ENCODE peak calls at places on chromosomes 3 and 15, in ten cellular contexts. Y is kidney epithelial cell; H is C1 segment of cervical spinal cord; G is activated T-helper 1 cell treated with anti-CD3 and anti-CD28 coated beads, Interleukin-2, amount 50 U/mL, for 16 hours; S is globus pallidus; Q is left colon; K is SW480; E is naive thymus-derived CD8-positive, alpha-beta T cell; Z is Daoy; U is HuH-7. N is an unnamed sample.

GRCh38 chr3:104005815-104006214 is 1360.9 kb upstream of the ALCAM start:
- DNase-seq in Y (no peak), H (no peak), G (no peak), S (no peak), Q (no peak), K (no peak), E (no peak), Z (no peak), U (peak; percentile 14), N (no peak)

GRCh38 chr3:169623971-169624370 is 39.5 kb downstream of the MECOM start:
- DNase-seq in Y (no peak), H (no peak), G (no peak), S (no peak), Q (no peak), K (no peak), E (no peak), Z (no peak), U (no peak), N (no peak)

GRCh38 chr3:160725326-160725725 is 30.7 kb upstream of the PPM1L start:
- DNase-seq in Y (no peak), H (no peak), G (no peak), S (no peak), Q (no peak), K (no peak), E (no peak), Z (no peak), U (no peak), N (no peak)

GRCh38 chr3:6526321-6526720 is 334.6 kb upstream of the GRM7 start:
- DNase-seq in Y (no peak), H (no peak), G (no peak), S (no peak), Q (no peak), K (peak; percentile 82), E (no peak), Z (no peak), U (no peak), N (no peak)

GRCh38 chr15:65055201-65055870 is 10.1 kb downstream of the SLC51B start:
- DNase-seq in Y (no peak), H (no peak), G (no peak), S (no peak), Q (peak; percentile 74), K (no peak), E (no peak), Z (no peak), U (peak; percentile 59), N (no peak)

GRCh38 chr3:72060447-72061034 is 275.6 kb upstream of the PROK2 start:
- DNase-seq in Y (no peak), H (no peak), G (no peak), S (no peak), Q (no peak), K (no peak), E (no peak), Z (no peak), U (no peak), N (no peak)

GRCh38 chr3:28081533-28081947 is 159.9 kb upstream of the CMC1 start:
- DNase-seq in Y (no peak), H (no peak), G (no peak), S (no peak), Q (no peak), K (no peak), E (no peak), Z (no peak), U (no peak), N (no peak)

GRCh38 chr15:91271565-91272153 is 171.6 kb downstream of the SV2B start:
- DNase-seq in Y (peak; percentile 7), H (peak; percentile 27), G (peak; percentile 29), S (peak; percentile 76), Q (no peak), K (peak; percentile 55), E (peak; percentile 55), Z (peak; percentile 60), U (peak; percentile 54), N (peak; percentile 82)

GRCh38 chr15:49686626-49687025 is 65.8 kb downstream of the DTWD1 start:
- DNase-seq in Y (no peak), H (no peak), G (no peak), S (no peak), Q (no peak), K (no peak), E (no peak), Z (no peak), U (no peak), N (no peak)

GRCh38 chr3:141410861-141411771 is 42.8 kb downstream of the ZBTB38 start:
- DNase-seq in Y (no peak), H (peak; percentile 27), G (no peak), S (peak; percentile 70), Q (no peak), K (no peak), E (peak; percentile 23), Z (peak; percentile 42), U (no peak), N (peak; percentile 68)

GRCh38 chr3:62049033-62049432 is 324.3 kb downstream of the FEZF2 start:
- DNase-seq in Y (no peak), H (no peak), G (no peak), S (no peak), Q (no peak), K (no peak), E (no peak), Z (no peak), U (no peak), N (no peak)